ENCODE peak calls at places on chromosomes 4 and X, in four cellular contexts. M, Z, Q and G are unnamed samples.

GRCh38 chr4:31918891-31919290 is 1198.7 kb downstream of the PCDH7 start:
- DNase-seq in Z (no peak), M (no peak), Q (no peak), G (no peak)

GRCh38 chr4:74206088-74206826 is 48.3 kb downstream of the MTHFD2L start:
- DNase-seq in Q (no peak), M (peak), Z (no peak), G (no peak)

GRCh38 chrX:47514553-47515235 is 31.7 kb upstream of the ZNF41 start:
- DNase-seq in Q (no peak), Z (no peak), M (no peak), G (peak)

GRCh38 chr4:185534850-185535761 is at the start of gene PDLIM3:
- DNase-seq in M (peak), Q (peak), Z (peak), G (peak)

GRCh38 chr4:149203256-149204001 is 612.2 kb downstream of the IQCM start:
- DNase-seq in Q (no peak), M (peak), Z (no peak), G (no peak)

GRCh38 chrX:115595049-115595448 is 34.1 kb downstream of the PLS3 start:
- DNase-seq in Q (no peak), Z (no peak), M (no peak), G (no peak)

GRCh38 chrX:123219916-123220315 is 35.8 kb downstream of the GRIA3 start:
- DNase-seq in Q (no peak), Z (no peak), M (peak), G (no peak)

GRCh38 chr4:180909279-180909678 is 1333.9 kb upstream of the TENM3 start:
- DNase-seq in Q (no peak), Z (peak), M (no peak), G (no peak)

GRCh38 chrX:123959281-123960063 is 2.0 kb upstream of the STAG2 start:
- DNase-seq in Z (peak), Q (peak), M (peak), G (peak)

GRCh38 chrX:124388562-124388961 is 42.2 kb downstream of the SH2D1A start:
- DNase-seq in Z (peak), M (peak), Q (no peak), G (peak)

GRCh38 chrX:20530319-20530979 is 263.7 kb upstream of the RPS6KA3 start:
- DNase-seq in Z (peak), M (no peak), Q (no peak), G (peak)

GRCh38 chr4:148914301-148914700 is 472.1 kb upstream of the NR3C2 start:
- DNase-seq in Q (no peak), M (no peak), Z (no peak), G (no peak)

GRCh38 chr4:6935961-6936360 is 26.3 kb downstream of the TBC1D14 start:
- DNase-seq in Z (no peak), M (no peak), Q (no peak), G (no peak)

GRCh38 chr4:8346838-8347605 is 77.5 kb downstream of the HTRA3 start:
- DNase-seq in M (no peak), Q (no peak), Z (no peak), G (no peak)

GRCh38 chr4:38034986-38035882 is 75.0 kb downstream of the PTTG2 start:
- DNase-seq in Q (no peak), Z (peak), M (no peak), G (peak)

GRCh38 chrX:104105863-104106262 is 6.5 kb upstream of the ZCCHC18 start:
- DNase-seq in Q (no peak), Z (no peak), M (no peak), G (no peak)

GRCh38 chrX:17046478-17047097 is 100.1 kb downstream of the REPS2 start:
- DNase-seq in Q (no peak), M (peak), Z (peak), G (peak)

GRCh38 chrX:40504801-40505605 is 75.8 kb upstream of the ATP6AP2 start:
- DNase-seq in M (no peak), Z (no peak), Q (no peak), G (no peak)

GRCh38 chr4:54093609-54094240 is 6.2 kb upstream of the GSX2 start:
- DNase-seq in M (no peak), Z (no peak), Q (no peak), G (no peak)

GRCh38 chrX:68989865-68990606 is 161.2 kb downstream of the EFNB1 start:
- DNase-seq in Q (no peak), Z (no peak), M (peak), G (no peak)

GRCh38 chr4:6892190-6892908 is 17.3 kb upstream of the TBC1D14 start:
- DNase-seq in Z (peak), Q (no peak), M (peak), G (no peak)

GRCh38 chrX:20244936-20245335 is 21.8 kb downstream of the RPS6KA3 start:
- DNase-seq in Q (no peak), M (no peak), Z (no peak), G (no peak)

GRCh38 chr4:66123195-66123594 is 452.9 kb upstream of the EPHA5 start:
- DNase-seq in Q (no peak), Z (no peak), M (no peak), G (no peak)

GRCh38 chrX:8868906-8869305 is 67.7 kb upstream of the FAM9A start:
- DNase-seq in Q (no peak), Z (no peak), M (no peak), G (no peak)

GRCh38 chr4:170849969-170850368 is 760.2 kb upstream of the AADAT start:
- DNase-seq in M (no peak), Q (no peak), Z (no peak), G (no peak)

GRCh38 chr4:6372649-6373525 is 99.5 kb downstream of the PPP2R2C start:
- DNase-seq in Q (no peak), Z (peak), M (no peak), G (peak)

GRCh38 chrX:46244451-46244850 is 300.8 kb downstream of the ZNF674 start:
- DNase-seq in Z (no peak), M (no peak), Q (no peak), G (no peak)

GRCh38 chr4:24471623-24472510 is 112.5 kb downstream of the DHX15 start:
- DNase-seq in Q (peak), M (peak), Z (peak), G (peak)

GRCh38 chrX:21408324-21408723 is 34.1 kb downstream of the CNKSR2 start:
- DNase-seq in M (no peak), Q (no peak), Z (no peak), G (no peak)

GRCh38 chrX:154696328-154697045 is 43.1 kb upstream of the CTAG2 start:
- DNase-seq in Z (no peak), M (no peak), Q (no peak), G (peak)

GRCh38 chrX:121579016-121579760 is 531.8 kb downstream of the GLUD2 start:
- DNase-seq in Q (no peak), M (no peak), Z (peak), G (no peak)

GRCh38 chr4:76753814-76754213 is 144.1 kb downstream of the SOWAHB start:
- DNase-seq in Q (no peak), M (no peak), Z (no peak), G (no peak)